ENCODE peak calls at places on chromosomes 7 and 10, in ten cellular contexts. N is EL; H is mesenchymal stem cell; O is AG04450; Q is Calu3; I is fibroblast of the aortic adventitia; Y is tibial artery; V is effector CD4-positive, alpha-beta T cell; A is Kasumi-1; G is activated CD4-positive, alpha-beta T cell treated with anti-CD3 and anti-CD28 coated beads for 48 hours. S is an unnamed sample.

GRCh38 chr10:79073784-79074432 is 5.1 kb downstream of the ZMIZ1 start:
- DNase-seq in Y (peak; percentile 77), V (no peak), I (peak; percentile 31), O (no peak), A (no peak), N (peak; percentile 67), G (no peak), H (peak; percentile 69), Q (peak; percentile 79), S (no peak)

GRCh38 chr7:46571996-46572395 is 650.9 kb upstream of the IGFBP3 start:
- DNase-seq in Q (no peak), A (no peak), V (no peak), G (no peak), Y (no peak), N (no peak), O (no peak), H (peak; percentile 35), I (no peak), S (no peak)

GRCh38 chr7:155965010-155965409 is 152.7 kb upstream of the SHH start:
- DNase-seq in G (peak; percentile 37), I (no peak), Q (no peak), O (no peak), N (no peak), H (no peak), A (no peak), V (no peak), Y (no peak), S (no peak)

GRCh38 chr10:103895458-103896186 is 22.4 kb downstream of the STN1 start:
- DNase-seq in V (no peak), A (no peak), Y (no peak), Q (no peak), I (peak; percentile 74), G (no peak), N (peak; percentile 68), O (no peak), H (peak; percentile 56), S (no peak)

GRCh38 chr10:76285012-76285411 is 853.6 kb downstream of the LRMDA start:
- DNase-seq in H (peak; percentile 89), G (no peak), V (no peak), A (no peak), Q (no peak), O (peak; percentile 45), Y (no peak), I (peak; percentile 91), N (peak; percentile 78), S (no peak)

GRCh38 chr10:90712529-90712928 is 145.3 kb downstream of the HTR7 start:
- DNase-seq in A (no peak), I (no peak), H (no peak), V (no peak), G (no peak), Q (no peak), Y (no peak), O (no peak), N (no peak), S (no peak)

GRCh38 chr10:575312-576129 is 113.9 kb downstream of the DIP2C start:
- DNase-seq in G (no peak), Q (no peak), H (no peak), O (no peak), N (no peak), I (peak; percentile 22), A (no peak), V (no peak), Y (no peak), S (no peak)

GRCh38 chr7:117588352-117588794 is 108.5 kb downstream of the CFTR start:
- DNase-seq in Y (no peak), O (peak; percentile 46), H (peak; percentile 61), V (no peak), N (no peak), A (no peak), I (peak; percentile 65), Q (no peak), G (no peak), S (no peak)

GRCh38 chr7:34365011-34365410 is 293.0 kb upstream of the NPSR1 start:
- DNase-seq in Y (no peak), A (no peak), G (no peak), I (no peak), H (no peak), Q (no peak), V (no peak), O (no peak), N (no peak), S (no peak)

GRCh38 chr7:119783799-119784198 is 489.2 kb upstream of the KCND2 start:
- DNase-seq in V (no peak), I (peak; percentile 26), Q (no peak), N (no peak), H (peak; percentile 63), Y (no peak), G (no peak), A (no peak), O (no peak), S (no peak)

GRCh38 chr10:124602646-124603365 is 141.2 kb downstream of the LHPP start:
- DNase-seq in G (no peak), H (no peak), A (no peak), O (no peak), Y (no peak), V (no peak), I (no peak), N (no peak), Q (no peak), S (no peak)

GRCh38 chr10:34407227-34407626 is 407.9 kb downstream of the PARD3 start:
- DNase-seq in Q (peak; percentile 47), I (peak; percentile 33), N (peak; percentile 8), G (no peak), V (no peak), A (peak; percentile 92), Y (no peak), H (peak; percentile 81), O (no peak), S (no peak)

GRCh38 chr10:63885159-63885558 is 364.0 kb downstream of the REEP3 start:
- DNase-seq in H (no peak), V (no peak), G (no peak), I (no peak), Y (no peak), N (no peak), Q (no peak), A (no peak), O (no peak), S (no peak)